ENCODE peak calls at places on chromosome 13, in six cellular contexts. One of them, this sample, is unnamed.

GRCh38 chr13:20960663-20961309 is 58.2 kb upstream of the XPO4 start:
- DNase-seq in HCEC 1CT: no peak
- DNase-seq in ELR: no peak
- DNase-seq in H54: no peak
- DNase-seq in occipital lobe: no peak
- DNase-seq in CD8-positive, alpha-beta T cell: no peak
- DNase-seq in this sample: no peak

GRCh38 chr13:110301606-110302131 is 5.3 kb downstream of the COL4A1 start:
- DNase-seq in HCEC 1CT: peak
- DNase-seq in occipital lobe: no peak
- DNase-seq in H54: no peak
- DNase-seq in CD8-positive, alpha-beta T cell: no peak
- DNase-seq in ELR: peak
- DNase-seq in this sample: no peak

GRCh38 chr13:51619614-51620013 is 35.4 kb downstream of the WDFY2 start:
- DNase-seq in ELR: peak
- DNase-seq in HCEC 1CT: peak
- DNase-seq in occipital lobe: no peak
- DNase-seq in CD8-positive, alpha-beta T cell: no peak
- DNase-seq in H54: no peak
- DNase-seq in this sample: no peak

GRCh38 chr13:113357529-113357928 is 6.4 kb downstream of the GRTP1 start:
- DNase-seq in ELR: peak
- DNase-seq in occipital lobe: no peak
- DNase-seq in HCEC 1CT: peak
- DNase-seq in H54: peak
- DNase-seq in CD8-positive, alpha-beta T cell: no peak
- DNase-seq in this sample: no peak

GRCh38 chr13:66887088-66887487 is 343.0 kb downstream of the PCDH9 start:
- DNase-seq in CD8-positive, alpha-beta T cell: no peak
- DNase-seq in occipital lobe: no peak
- DNase-seq in ELR: no peak
- DNase-seq in H54: no peak
- DNase-seq in HCEC 1CT: no peak
- DNase-seq in this sample: no peak

GRCh38 chr13:33057019-33057785 is 41.0 kb downstream of the KL start:
- DNase-seq in H54: peak
- DNase-seq in CD8-positive, alpha-beta T cell: no peak
- DNase-seq in HCEC 1CT: peak
- DNase-seq in occipital lobe: no peak
- DNase-seq in ELR: peak
- DNase-seq in this sample: no peak

GRCh38 chr13:66835040-66835628 is 395.0 kb downstream of the PCDH9 start:
- DNase-seq in HCEC 1CT: no peak
- DNase-seq in H54: no peak
- DNase-seq in CD8-positive, alpha-beta T cell: no peak
- DNase-seq in ELR: no peak
- DNase-seq in occipital lobe: peak
- DNase-seq in this sample: no peak

GRCh38 chr13:40994581-40995230 is 24.4 kb downstream of the ELF1 start:
- DNase-seq in ELR: no peak
- DNase-seq in H54: no peak
- DNase-seq in CD8-positive, alpha-beta T cell: no peak
- DNase-seq in occipital lobe: no peak
- DNase-seq in HCEC 1CT: no peak
- DNase-seq in this sample: no peak

GRCh38 chr13:68350554-68350953 is 1120.4 kb upstream of the PCDH9 start:
- DNase-seq in CD8-positive, alpha-beta T cell: no peak
- DNase-seq in HCEC 1CT: no peak
- DNase-seq in H54: no peak
- DNase-seq in occipital lobe: no peak
- DNase-seq in ELR: no peak
- DNase-seq in this sample: no peak

GRCh38 chr13:67123165-67123564 is 107.0 kb downstream of the PCDH9 start:
- DNase-seq in H54: no peak
- DNase-seq in CD8-positive, alpha-beta T cell: no peak
- DNase-seq in ELR: no peak
- DNase-seq in HCEC 1CT: no peak
- DNase-seq in occipital lobe: no peak
- DNase-seq in this sample: no peak

GRCh38 chr13:113399755-113400149 is 35.8 kb upstream of the GRTP1 start:
- DNase-seq in HCEC 1CT: no peak
- DNase-seq in ELR: no peak
- DNase-seq in occipital lobe: no peak
- DNase-seq in CD8-positive, alpha-beta T cell: no peak
- DNase-seq in H54: no peak
- DNase-seq in this sample: no peak

GRCh38 chr13:112254061-112254818 is 121.9 kb upstream of the SPACA7 start:
- DNase-seq in CD8-positive, alpha-beta T cell: no peak
- DNase-seq in ELR: no peak
- DNase-seq in H54: no peak
- DNase-seq in HCEC 1CT: no peak
- DNase-seq in occipital lobe: no peak
- DNase-seq in this sample: no peak

This sample was measured in effector memory CD4-positive, alpha-beta T cell.